ENCODE peak calls at places on chromosomes 4 and X, in nine cellular contexts. R, K, L, E, O, G, A, P and Y are unnamed samples.

GRCh38 chr4:87540176-87541058 is 11.2 kb upstream of the SPARCL1 start:
- DNase-seq in R (no peak), K (no peak), L (no peak), E (no peak), O (no peak), G (no peak), A (no peak), P (no peak), Y (no peak)

GRCh38 chrX:145821291-145821897 is 3.8 kb downstream of the SLITRK2 start:
- DNase-seq in R (no peak), K (no peak), L (no peak), E (peak; percentile 74), O (no peak), G (no peak), A (no peak), P (no peak), Y (no peak)

GRCh38 chrX:24662344-24662743 is 15.2 kb upstream of the PCYT1B start:
- DNase-seq in R (no peak), K (no peak), L (no peak), E (no peak), O (no peak), G (no peak), A (no peak), P (no peak), Y (no peak)

GRCh38 chrX:154485150-154486051 is 1.0 kb downstream of the UBL4A start:
- DNase-seq in R (no peak), K (no peak), L (no peak), E (no peak), O (no peak), G (no peak), A (no peak), P (no peak), Y (no peak)

GRCh38 chr4:94410678-94411206 is 41.0 kb upstream of the PDLIM5 start:
- DNase-seq in R (no peak), K (no peak), L (no peak), E (no peak), O (peak; percentile 89), G (no peak), A (peak; percentile 83), P (no peak), Y (peak; percentile 67)

GRCh38 chr4:104752337-104752736 is 257.6 kb upstream of the CXXC4 start:
- DNase-seq in R (no peak), K (no peak), L (no peak), E (no peak), O (no peak), G (no peak), A (no peak), P (no peak), Y (no peak)

GRCh38 chrX:68177542-68177941 is 255.8 kb downstream of the OPHN1 start:
- DNase-seq in R (no peak), K (no peak), L (no peak), E (no peak), O (no peak), G (no peak), A (no peak), P (no peak), Y (no peak)

GRCh38 chr4:144861471-144861870 is 215.5 kb downstream of the HHIP start:
- DNase-seq in R (no peak), K (no peak), L (no peak), E (no peak), O (no peak), G (no peak), A (no peak), P (no peak), Y (no peak)

GRCh38 chr4:80007745-80008149 is 65.3 kb downstream of the ANTXR2 start:
- DNase-seq in R (no peak), K (no peak), L (no peak), E (no peak), O (no peak), G (no peak), A (no peak), P (no peak), Y (no peak)

GRCh38 chrX:115970718-115971117 is 199.8 kb upstream of the AGTR2 start:
- DNase-seq in R (no peak), K (no peak), L (no peak), E (no peak), O (no peak), G (no peak), A (no peak), P (no peak), Y (no peak)

GRCh38 chrX:132214518-132214917 is 4.7 kb downstream of the RAP2C start:
- DNase-seq in R (no peak), K (no peak), L (no peak), E (no peak), O (no peak), G (no peak), A (no peak), P (no peak), Y (no peak)

GRCh38 chrX:5236749-5237148 is 991.9 kb downstream of the NLGN4X start:
- DNase-seq in R (no peak), K (no peak), L (no peak), E (no peak), O (no peak), G (no peak), A (no peak), P (no peak), Y (no peak)

GRCh38 chr4:6010789-6011188 is 7.4 kb downstream of the C4orf50 start:
- DNase-seq in R (no peak), K (no peak), L (no peak), E (no peak), O (no peak), G (no peak), A (no peak), P (no peak), Y (no peak)

GRCh38 chr4:182015893-182016292 is 227.3 kb upstream of the TENM3 start:
- DNase-seq in R (no peak), K (no peak), L (no peak), E (no peak), O (no peak), G (no peak), A (no peak), P (no peak), Y (no peak)

GRCh38 chrX:15464704-15465103 is 28.4 kb downstream of the PIR start:
- DNase-seq in R (no peak), K (no peak), L (no peak), E (no peak), O (no peak), G (no peak), A (no peak), P (no peak), Y (no peak)

GRCh38 chr4:124803641-124804040 is 91.1 kb upstream of the ANKRD50 start:
- DNase-seq in R (no peak), K (no peak), L (no peak), E (no peak), O (no peak), G (no peak), A (no peak), P (no peak), Y (no peak)

GRCh38 chrX:30283456-30284200 is 25.6 kb downstream of the NR0B1 start:
- DNase-seq in R (no peak), K (peak; percentile 28), L (peak; percentile 85), E (no peak), O (no peak), G (no peak), A (no peak), P (no peak), Y (no peak)

GRCh38 chr4:81919810-81920209 is 448.1 kb upstream of the RASGEF1B start:
- DNase-seq in R (no peak), K (no peak), L (no peak), E (no peak), O (no peak), G (no peak), A (no peak), P (no peak), Y (no peak)

GRCh38 chr4:173314715-173315114 is 19.4 kb downstream of the HMGB2 start:
- DNase-seq in R (no peak), K (no peak), L (no peak), E (no peak), O (no peak), G (no peak), A (no peak), P (no peak), Y (no peak)

GRCh38 chr4:40216622-40217366 is 20.0 kb downstream of the RHOH start:
- DNase-seq in R (no peak), K (no peak), L (no peak), E (no peak), O (no peak), G (no peak), A (no peak), P (no peak), Y (no peak)
- H3K4me1 ChIP-seq in R (no peaks in the 10 kb centered on the region), K (no peaks in the 10 kb centered on the region), L (no peaks in the 10 kb centered on the region), E (no peaks in the 10 kb centered on the region), O (no peaks in the 10 kb centered on the region), G (peaks cover 96% of the 10 kb centered on the region), A (no peaks in the 10 kb centered on the region), P (no peaks in the 10 kb centered on the region), Y (peaks cover 2% of the 10 kb centered on the region)

GRCh38 chr4:10157478-10158354 is 41.1 kb upstream of the WDR1 start:
- DNase-seq in R (no peak), K (peak; percentile 50), L (peak; percentile 45), E (peak; percentile 81), O (no peak), G (no peak), A (peak; percentile 43), P (peak; percentile 26), Y (peak; percentile 44)
- TF ChIP-seq CTCF in R (peak; percentile 83), K (peak; percentile 78), L (peak; percentile 78), E (peak; percentile 87), O (peak; percentile 77), G (peak; percentile 54), A (peak; percentile 70), P (peak; percentile 83), Y (peak; percentile 48)

GRCh38 chrX:73827406-73827805 is 264.4 kb downstream of the CHIC1 start:
- DNase-seq in R (no peak), K (no peak), L (no peak), E (no peak), O (no peak), G (no peak), A (no peak), P (no peak), Y (no peak)

GRCh38 chrX:73826996-73827395 is 264.0 kb downstream of the CHIC1 start:
- DNase-seq in R (no peak), K (no peak), L (no peak), E (no peak), O (no peak), G (no peak), A (no peak), P (no peak), Y (no peak)

GRCh38 chrX:73823473-73824004 is 260.5 kb downstream of the CHIC1 start:
- DNase-seq in R (no peak), K (no peak), L (no peak), E (no peak), O (no peak), G (no peak), A (no peak), P (no peak), Y (no peak)

GRCh38 chrX:73828080-73828720 is 265.2 kb downstream of the CHIC1 start:
- DNase-seq in R (no peak), K (no peak), L (no peak), E (no peak), O (no peak), G (no peak), A (no peak), P (no peak), Y (no peak)

GRCh38 chrX:73825569-73825968 is 262.6 kb downstream of the CHIC1 start:
- DNase-seq in R (no peak), K (no peak), L (no peak), E (no peak), O (no peak), G (no peak), A (no peak), P (no peak), Y (no peak)
- H3K27ac ChIP-seq in R (no peak overlapping the region), K (no peak overlapping the region), L (no peak overlapping the region), E (no peak overlapping the region), O (no peak overlapping the region), G (no peak overlapping the region), A (no peak overlapping the region), P (no peak overlapping the region), Y (no peak overlapping the region)

GRCh38 chr4:143437476-143437875 is 76.0 kb upstream of the SMARCA5 start:
- DNase-seq in R (no peak), K (no peak), L (no peak), E (no peak), O (no peak), G (no peak), A (no peak), P (no peak), Y (no peak)
- H3K4me1 ChIP-seq in R (no peaks in the 10 kb centered on the region), K (no peaks in the 10 kb centered on the region), L (no peaks in the 10 kb centered on the region), E (peaks cover 6% of the 10 kb centered on the region), O (no peaks in the 10 kb centered on the region), G (no peaks in the 10 kb centered on the region), A (peaks cover 17% of the 10 kb centered on the region), P (no peaks in the 10 kb centered on the region), Y (no peaks in the 10 kb centered on the region)